ENCODE peak calls at places on chromosomes 16 and 17, in nine cellular contexts. One of them, this sample, is unnamed.

GRCh38 chr17:41895617-41896016 is 23.1 kb downstream of the ACLY start:
- DNase-seq in fibroblast of pulmonary artery: no peak
- DNase-seq in AG04450: no peak
- DNase-seq in effector memory CD4-positive, alpha-beta T cell: no peak
- DNase-seq in uterus: peak; percentile 67
- DNase-seq in fibroblast of the aortic adventitia: peak; percentile 88
- DNase-seq in NB4: no peak
- DNase-seq in GM23338: no peak
- DNase-seq in PC-3: no peak
- DNase-seq in this sample: no peak

GRCh38 chr16:87254271-87254670 is 62.9 kb downstream of the C16orf95 start:
- DNase-seq in fibroblast of pulmonary artery: no peak
- DNase-seq in AG04450: no peak
- DNase-seq in effector memory CD4-positive, alpha-beta T cell: no peak
- DNase-seq in uterus: no peak
- DNase-seq in fibroblast of the aortic adventitia: no peak
- DNase-seq in NB4: no peak
- DNase-seq in GM23338: no peak
- DNase-seq in PC-3: no peak
- DNase-seq in this sample: no peak

GRCh38 chr16:14338236-14338635 is 267.1 kb downstream of the MRTFB start:
- DNase-seq in fibroblast of pulmonary artery: no peak
- DNase-seq in AG04450: no peak
- DNase-seq in effector memory CD4-positive, alpha-beta T cell: no peak
- DNase-seq in uterus: no peak
- DNase-seq in fibroblast of the aortic adventitia: no peak
- DNase-seq in NB4: no peak
- DNase-seq in GM23338: no peak
- DNase-seq in PC-3: no peak
- DNase-seq in this sample: no peak

GRCh38 chr16:86343111-86343642 is 167.2 kb upstream of the FOXF1 start:
- DNase-seq in fibroblast of pulmonary artery: peak; percentile 85
- DNase-seq in AG04450: peak; percentile 72
- DNase-seq in effector memory CD4-positive, alpha-beta T cell: no peak
- DNase-seq in uterus: peak; percentile 77
- DNase-seq in fibroblast of the aortic adventitia: peak; percentile 94
- DNase-seq in NB4: no peak
- DNase-seq in GM23338: no peak
- DNase-seq in PC-3: no peak
- DNase-seq in this sample: no peak

GRCh38 chr16:70375636-70376611 is 29.2 kb downstream of the DDX19A start:
- DNase-seq in fibroblast of pulmonary artery: no peak
- DNase-seq in AG04450: no peak
- DNase-seq in effector memory CD4-positive, alpha-beta T cell: no peak
- DNase-seq in uterus: no peak
- DNase-seq in fibroblast of the aortic adventitia: no peak
- DNase-seq in NB4: no peak
- DNase-seq in GM23338: no peak
- DNase-seq in PC-3: no peak
- DNase-seq in this sample: peak; percentile 79

GRCh38 chr17:31211352-31212012 is 85.6 kb downstream of the OMG start:
- DNase-seq in fibroblast of pulmonary artery: peak; percentile 12
- DNase-seq in AG04450: no peak
- DNase-seq in effector memory CD4-positive, alpha-beta T cell: no peak
- DNase-seq in uterus: no peak
- DNase-seq in fibroblast of the aortic adventitia: no peak
- DNase-seq in NB4: no peak
- DNase-seq in GM23338: no peak
- DNase-seq in PC-3: peak; percentile 25
- DNase-seq in this sample: no peak

GRCh38 chr16:19936431-19936830 is 51.8 kb upstream of the GPRC5B start:
- DNase-seq in fibroblast of pulmonary artery: no peak
- DNase-seq in AG04450: no peak
- DNase-seq in effector memory CD4-positive, alpha-beta T cell: no peak
- DNase-seq in uterus: no peak
- DNase-seq in fibroblast of the aortic adventitia: peak; percentile 18
- DNase-seq in NB4: peak; percentile 76
- DNase-seq in GM23338: no peak
- DNase-seq in PC-3: no peak
- DNase-seq in this sample: no peak

GRCh38 chr17:1147664-1148063 is 32.1 kb downstream of the ABR start:
- DNase-seq in fibroblast of pulmonary artery: peak; percentile 53
- DNase-seq in AG04450: no peak
- DNase-seq in effector memory CD4-positive, alpha-beta T cell: no peak
- DNase-seq in uterus: no peak
- DNase-seq in fibroblast of the aortic adventitia: peak; percentile 67
- DNase-seq in NB4: no peak
- DNase-seq in GM23338: peak; percentile 92
- DNase-seq in PC-3: peak; percentile 80
- DNase-seq in this sample: peak; percentile 65

GRCh38 chr17:14337596-14338079 is 36.8 kb downstream of the HS3ST3B1 start:
- DNase-seq in fibroblast of pulmonary artery: no peak
- DNase-seq in AG04450: no peak
- DNase-seq in effector memory CD4-positive, alpha-beta T cell: no peak
- DNase-seq in uterus: no peak
- DNase-seq in fibroblast of the aortic adventitia: no peak
- DNase-seq in NB4: no peak
- DNase-seq in GM23338: no peak
- DNase-seq in PC-3: no peak
- DNase-seq in this sample: no peak

DNA sequence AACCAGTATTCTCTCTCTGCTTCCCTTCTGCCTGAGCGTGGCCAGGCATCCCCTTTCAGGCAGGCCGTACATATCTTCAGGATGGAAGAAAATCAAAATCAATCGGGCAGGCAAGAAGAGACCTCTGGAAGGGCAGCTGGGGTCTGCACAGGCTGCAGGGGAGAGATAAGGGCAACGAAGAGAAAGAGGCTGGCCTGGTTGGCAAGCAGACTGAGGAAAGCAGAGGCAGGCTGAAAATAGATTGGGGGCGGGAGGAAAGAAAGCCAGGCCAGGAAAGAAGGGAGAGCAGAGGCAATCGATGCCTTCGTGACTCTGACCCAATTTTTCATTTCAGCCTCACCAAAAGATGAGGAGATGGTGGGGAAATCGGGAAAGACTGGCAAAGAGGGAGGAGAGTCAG is 18.1 kb downstream of the PIPOX start:
- DNase-seq in fibroblast of pulmonary artery: peak; percentile 25
- DNase-seq in AG04450: no peak
- DNase-seq in effector memory CD4-positive, alpha-beta T cell: no peak
- DNase-seq in uterus: no peak
- DNase-seq in fibroblast of the aortic adventitia: no peak
- DNase-seq in NB4: no peak
- DNase-seq in GM23338: no peak
- DNase-seq in PC-3: no peak
- DNase-seq in this sample: peak; percentile 57
- H3K4me3 ChIP-seq in fibroblast of pulmonary artery: no peak overlapping the region
- H3K4me3 ChIP-seq in AG04450: no peak overlapping the region
- H3K4me3 ChIP-seq in effector memory CD4-positive, alpha-beta T cell: no peak overlapping the region
- H3K4me3 ChIP-seq in uterus: no peak overlapping the region
- H3K4me3 ChIP-seq in fibroblast of the aortic adventitia: no peak overlapping the region
- H3K4me3 ChIP-seq in NB4: no peak overlapping the region
- H3K4me3 ChIP-seq in GM23338: no peak overlapping the region
- H3K4me3 ChIP-seq in PC-3: no peak overlapping the region
- H3K4me3 ChIP-seq in this sample: no peak overlapping the region

DNA sequence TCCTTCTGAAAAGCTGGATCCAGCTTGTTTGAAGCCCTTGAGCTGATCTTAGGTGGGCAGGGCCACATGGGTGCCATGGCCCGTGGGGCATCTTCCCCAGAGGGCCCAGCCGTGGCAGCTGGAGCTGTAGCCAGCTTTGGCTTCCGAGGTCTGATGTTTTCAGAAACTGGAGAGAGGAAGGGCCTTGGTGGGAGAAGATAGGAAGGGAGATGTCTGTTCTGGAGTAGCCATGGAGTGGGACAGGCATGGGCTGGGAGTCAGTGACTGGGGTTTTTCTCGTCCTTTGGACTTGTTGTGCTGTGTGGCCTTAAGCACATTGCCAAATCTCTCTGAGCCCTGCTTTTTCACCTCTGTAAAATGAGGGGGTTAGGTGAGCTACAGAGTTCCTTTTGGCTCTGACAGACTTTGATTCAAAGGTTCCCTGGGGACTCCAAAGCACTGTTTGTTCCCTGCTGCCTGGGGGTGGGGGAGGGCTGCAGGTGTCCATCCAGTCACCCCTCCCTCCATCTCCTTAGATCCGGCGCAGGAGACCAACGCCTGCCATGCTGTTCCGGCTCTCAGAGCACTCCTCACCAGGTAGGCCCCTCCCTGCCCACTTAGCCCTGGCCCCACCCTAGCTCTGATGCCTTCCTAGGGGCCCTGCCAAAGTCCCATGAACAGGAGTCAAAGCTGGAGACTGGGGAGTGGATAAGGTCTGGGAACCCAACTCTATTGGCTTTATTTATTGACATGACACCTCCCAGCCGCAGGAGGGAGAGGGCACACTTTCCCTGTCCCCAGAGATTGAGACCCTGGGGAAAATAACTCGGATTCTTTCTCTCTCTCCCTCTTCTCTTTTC is 2.1 kb downstream of the PPP1R1B start:
- DNase-seq in fibroblast of pulmonary artery: no peak
- DNase-seq in AG04450: no peak
- DNase-seq in effector memory CD4-positive, alpha-beta T cell: no peak
- DNase-seq in uterus: no peak
- DNase-seq in fibroblast of the aortic adventitia: no peak
- DNase-seq in NB4: no peak
- DNase-seq in GM23338: no peak
- DNase-seq in PC-3: no peak
- DNase-seq in this sample: no peak
- H3K4me3 ChIP-seq in fibroblast of pulmonary artery: no peak overlapping the region
- H3K4me3 ChIP-seq in AG04450: no peak overlapping the region
- H3K4me3 ChIP-seq in effector memory CD4-positive, alpha-beta T cell: no peak overlapping the region
- H3K4me3 ChIP-seq in uterus: no peak overlapping the region
- H3K4me3 ChIP-seq in fibroblast of the aortic adventitia: no peak overlapping the region
- H3K4me3 ChIP-seq in NB4: no peak overlapping the region
- H3K4me3 ChIP-seq in GM23338: peak overlapping the region; percentile 91
- H3K4me3 ChIP-seq in PC-3: no peak overlapping the region
- H3K4me3 ChIP-seq in this sample: peak overlapping the region; percentile 25

DNA sequence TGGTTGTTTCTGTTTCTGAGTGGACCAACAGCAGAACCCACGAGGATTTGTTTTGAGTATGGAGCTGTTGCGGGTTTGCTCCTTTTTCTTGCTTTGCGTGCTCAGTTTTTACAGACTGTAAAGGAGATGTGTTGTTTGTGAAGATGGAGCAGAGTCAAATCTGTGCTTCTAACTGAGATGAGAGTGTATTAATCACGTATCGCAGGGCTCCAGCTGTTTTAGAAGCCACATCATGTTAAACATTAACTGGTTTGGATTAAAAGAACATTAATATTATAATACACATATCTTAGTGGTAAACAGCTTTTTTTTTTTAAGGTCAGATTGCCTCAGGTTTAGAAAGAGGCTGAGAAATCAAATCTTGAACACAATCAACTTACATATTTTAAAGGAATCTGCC is 69.4 kb downstream of the YPEL2 start:
- DNase-seq in fibroblast of pulmonary artery: no peak
- DNase-seq in AG04450: no peak
- DNase-seq in effector memory CD4-positive, alpha-beta T cell: no peak
- DNase-seq in uterus: no peak
- DNase-seq in fibroblast of the aortic adventitia: peak; percentile 6
- DNase-seq in NB4: no peak
- DNase-seq in GM23338: no peak
- DNase-seq in PC-3: no peak
- DNase-seq in this sample: no peak
- H3K4me3 ChIP-seq in fibroblast of pulmonary artery: no peak overlapping the region
- H3K4me3 ChIP-seq in AG04450: no peak overlapping the region
- H3K4me3 ChIP-seq in effector memory CD4-positive, alpha-beta T cell: no peak overlapping the region
- H3K4me3 ChIP-seq in uterus: peak overlapping the region; percentile 29
- H3K4me3 ChIP-seq in fibroblast of the aortic adventitia: peak overlapping the region; percentile 3
- H3K4me3 ChIP-seq in NB4: no peak overlapping the region
- H3K4me3 ChIP-seq in GM23338: no peak overlapping the region
- H3K4me3 ChIP-seq in PC-3: peak overlapping the region; percentile 44
- H3K4me3 ChIP-seq in this sample: no peak overlapping the region

GRCh38 chr17:81932333-81932983 is 4.6 kb downstream of the PYCR1 start:
- DNase-seq in fibroblast of pulmonary artery: no peak
- DNase-seq in AG04450: no peak
- DNase-seq in effector memory CD4-positive, alpha-beta T cell: no peak
- DNase-seq in uterus: no peak
- DNase-seq in fibroblast of the aortic adventitia: no peak
- DNase-seq in NB4: peak; percentile 46
- DNase-seq in GM23338: no peak
- DNase-seq in PC-3: no peak
- DNase-seq in this sample: no peak

GRCh38 chr17:81934098-81934757 is 2.9 kb downstream of the PYCR1 start:
- DNase-seq in fibroblast of pulmonary artery: no peak
- DNase-seq in AG04450: no peak
- DNase-seq in effector memory CD4-positive, alpha-beta T cell: no peak
- DNase-seq in uterus: no peak
- DNase-seq in fibroblast of the aortic adventitia: no peak
- DNase-seq in NB4: no peak
- DNase-seq in GM23338: no peak
- DNase-seq in PC-3: no peak
- DNase-seq in this sample: no peak

GRCh38 chr17:81935709-81936084 is 1.4 kb downstream of the PYCR1 start:
- DNase-seq in fibroblast of pulmonary artery: no peak
- DNase-seq in AG04450: no peak
- DNase-seq in effector memory CD4-positive, alpha-beta T cell: no peak
- DNase-seq in uterus: no peak
- DNase-seq in fibroblast of the aortic adventitia: no peak
- DNase-seq in NB4: no peak
- DNase-seq in GM23338: no peak
- DNase-seq in PC-3: no peak
- DNase-seq in this sample: no peak

GRCh38 chr17:81933178-81933699 is 3.9 kb downstream of the PYCR1 start:
- DNase-seq in fibroblast of pulmonary artery: no peak
- DNase-seq in AG04450: no peak
- DNase-seq in effector memory CD4-positive, alpha-beta T cell: no peak
- DNase-seq in uterus: no peak
- DNase-seq in fibroblast of the aortic adventitia: no peak
- DNase-seq in NB4: no peak
- DNase-seq in GM23338: no peak
- DNase-seq in PC-3: no peak
- DNase-seq in this sample: no peak

DNA sequence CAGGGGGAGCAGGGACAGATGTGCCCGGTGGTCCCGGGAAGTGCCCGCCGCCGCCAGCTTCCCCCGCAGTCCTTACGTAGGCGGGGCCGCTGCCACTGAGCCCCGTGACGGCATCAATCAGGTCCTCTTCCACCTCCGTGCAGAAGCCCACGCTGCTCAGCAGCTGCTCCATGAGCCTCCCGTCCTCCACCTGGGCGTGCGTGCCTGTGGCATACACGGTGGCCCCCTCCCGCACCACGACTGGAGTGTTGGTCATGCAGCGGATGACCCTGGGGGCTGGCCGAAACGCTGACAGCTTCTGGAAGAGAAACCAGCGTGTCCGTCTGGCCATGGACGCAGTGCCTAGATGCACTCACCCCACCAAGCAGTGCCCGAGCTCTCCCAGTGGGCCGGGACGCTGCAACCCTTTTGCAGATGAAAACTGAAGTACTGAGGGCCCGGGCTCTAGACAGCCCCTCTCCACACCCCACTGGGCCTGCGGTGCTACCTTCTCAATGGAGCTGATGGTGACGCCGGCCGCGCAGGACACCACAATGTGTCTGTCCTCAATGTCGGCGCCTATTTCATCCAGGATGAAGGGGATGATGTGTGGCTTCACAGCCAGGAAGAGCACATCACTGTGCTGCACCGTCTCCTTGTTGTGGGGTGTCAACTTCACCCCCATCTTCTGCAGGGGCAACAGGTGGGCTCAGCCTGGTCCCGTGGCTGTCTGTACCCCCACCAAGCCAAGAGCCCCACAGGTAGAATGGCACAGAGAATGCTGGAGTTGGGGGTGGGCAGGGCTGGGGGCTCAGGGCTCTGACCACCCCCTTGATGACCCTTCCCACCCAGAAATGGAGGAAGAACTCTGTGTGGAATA is 2.0 kb downstream of the PYCR1 start:
- DNase-seq in fibroblast of pulmonary artery: no peak
- DNase-seq in AG04450: no peak
- DNase-seq in effector memory CD4-positive, alpha-beta T cell: no peak
- DNase-seq in uterus: no peak
- DNase-seq in fibroblast of the aortic adventitia: no peak
- DNase-seq in NB4: no peak
- DNase-seq in GM23338: no peak
- DNase-seq in PC-3: no peak
- DNase-seq in this sample: no peak
- H3K4me3 ChIP-seq in fibroblast of pulmonary artery: no peak overlapping the region
- H3K4me3 ChIP-seq in AG04450: peak overlapping the region; percentile 45
- H3K4me3 ChIP-seq in effector memory CD4-positive, alpha-beta T cell: no peak overlapping the region
- H3K4me3 ChIP-seq in uterus: no peak overlapping the region
- H3K4me3 ChIP-seq in fibroblast of the aortic adventitia: peak overlapping the region; percentile 9
- H3K4me3 ChIP-seq in NB4: no peak overlapping the region
- H3K4me3 ChIP-seq in GM23338: no peak overlapping the region
- H3K4me3 ChIP-seq in PC-3: no peak overlapping the region
- H3K4me3 ChIP-seq in this sample: no peak overlapping the region

This sample was measured in dorsolateral prefrontal cortex.